ENCODE peak calls at places on chromosome 19, in eight cellular contexts. H is Peyer's patch, T is coronary artery, O is thoracic aorta, P is HFF-Myc, Y is nephron progenitor cell, A is keratinocyte, S is AG04450. R is an unnamed sample.

GRCh38 chr19:42288881-42289555 is 12.9 kb upstream of the PRR19 start:
- DNase-seq in A (no peak), Y (no peak), H (no peak), O (no peak), S (no peak), P (no peak), T (no peak), R (no peak)

GRCh38 chr19:7676376-7676775 is 514 bp upstream of the MCEMP1 start:
- DNase-seq in O (no peak), H (no peak), A (no peak), T (no peak), S (no peak), P (no peak), Y (no peak), R (peak)

GRCh38 chr19:14091885-14092462 is 1.4 kb upstream of the SAMD1 start:
- DNase-seq in T (no peak), Y (no peak), O (no peak), H (peak), A (no peak), S (no peak), P (no peak), R (no peak)

GRCh38 chr19:51457351-51458013 is 772 bp downstream of the SIGLEC8 start:
- DNase-seq in H (no peak), A (no peak), Y (no peak), S (no peak), T (peak), P (no peak), O (no peak), R (no peak)

GRCh38 chr19:3509566-3509989 is 3.5 kb downstream of the FZR1 start:
- DNase-seq in S (no peak), H (no peak), A (no peak), P (peak), Y (no peak), O (no peak), T (no peak), R (no peak)

GRCh38 chr19:28066161-28066560 is 1146.8 kb downstream of the UQCRFS1 start:
- DNase-seq in O (no peak), S (no peak), T (no peak), Y (no peak), P (no peak), H (no peak), A (no peak), R (no peak)

GRCh38 chr19:50705422-50706019 is 14.1 kb downstream of the SHANK1 start:
- DNase-seq in S (peak), T (no peak), H (no peak), Y (peak), A (no peak), P (peak), O (no peak), R (no peak)

GRCh38 chr19:40348961-40349507 is 539 bp downstream of the PLD3 start:
- DNase-seq in A (no peak), T (no peak), H (no peak), Y (no peak), S (no peak), O (no peak), P (peak), R (no peak)

GRCh38 chr19:12665281-12665573 is 1.3 kb downstream of the MAN2B1 start:
- DNase-seq in Y (no peak), H (no peak), P (no peak), O (no peak), A (no peak), T (no peak), S (no peak), R (peak)

GRCh38 chr19:38384209-38385027 is 3.4 kb downstream of the GGN start:
- DNase-seq in Y (no peak), A (no peak), P (no peak), O (no peak), S (no peak), H (no peak), T (no peak), R (no peak)

DNA sequence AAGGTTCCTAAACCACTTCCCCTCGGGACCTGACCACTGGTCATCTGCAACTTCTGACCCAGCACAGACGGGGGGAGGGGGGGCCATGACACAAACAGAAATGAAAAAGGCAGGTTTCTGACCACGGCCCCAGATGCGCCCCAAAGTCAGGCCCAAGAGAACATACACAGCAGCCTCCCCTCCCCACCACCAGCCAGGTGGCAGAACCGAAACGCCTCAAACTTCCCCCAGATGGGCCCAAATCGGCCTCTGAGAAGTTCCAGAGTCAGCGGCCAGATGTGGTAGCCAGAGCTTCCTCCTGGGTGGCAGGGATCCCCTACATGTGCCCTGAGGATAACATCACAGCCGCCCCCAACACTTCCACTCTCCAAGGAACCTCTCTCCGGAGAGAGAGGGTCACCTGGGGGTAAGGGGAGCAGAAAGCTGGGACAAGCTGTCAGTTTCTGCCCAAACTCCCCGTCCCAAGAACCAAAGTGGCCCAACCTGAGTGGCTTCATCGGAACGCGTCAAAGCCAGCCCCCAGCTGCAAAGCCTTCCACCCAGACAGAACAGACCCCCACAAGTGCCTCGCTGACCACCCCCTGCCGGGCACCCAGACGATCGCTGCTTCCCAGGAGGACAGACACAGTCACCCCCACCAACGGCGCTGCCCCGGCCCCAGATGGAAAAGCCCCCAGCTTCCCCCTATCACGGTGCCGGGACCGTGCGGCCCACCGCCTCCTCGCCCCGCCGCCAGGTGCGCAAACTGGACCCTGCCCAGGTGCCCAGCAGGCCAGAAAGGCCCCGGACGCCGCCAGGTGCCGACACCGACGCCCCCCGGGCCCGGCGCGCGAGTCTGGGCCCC is 800 bp downstream of the ELL start:
- DNase-seq in A (no peak), P (no peak), O (no peak), S (no peak), Y (peak), T (peak), H (peak), R (peak)
- TF ChIP-seq CTCF in A (no peak), P (no peak), O (no peak), S (peak), Y (no peak), T (no peak), H (no peak), R (no peak)

GRCh38 chr19:49019242-49019932 is 2.5 kb upstream of the LHB start:
- DNase-seq in S (no peak), A (no peak), P (no peak), T (no peak), Y (peak), H (peak), O (no peak), R (peak)
- TF ChIP-seq CTCF in S (no peak), A (peak), P (no peak), T (no peak), Y (no peak), H (peak), O (no peak), R (no peak)

DNA sequence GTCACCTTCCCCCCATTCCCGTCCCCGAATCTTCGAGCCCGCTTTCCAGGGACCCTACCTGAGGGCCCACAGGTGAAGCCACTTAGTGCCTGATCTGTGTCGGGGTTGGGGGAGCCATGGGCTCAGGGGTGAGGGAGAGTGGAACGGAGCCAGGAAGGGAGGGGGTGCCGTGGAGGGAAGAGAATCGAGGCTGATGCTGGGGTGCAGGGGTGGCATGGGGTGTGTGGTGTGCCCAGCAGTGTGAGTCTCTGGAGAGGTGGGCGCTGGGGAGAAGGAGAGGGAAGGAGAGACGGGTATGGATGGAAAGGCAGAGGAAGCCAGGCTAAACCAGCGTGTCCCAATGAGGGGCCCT is 1.1 kb upstream of the HPN start:
- DNase-seq in P (no peak), A (no peak), T (no peak), Y (no peak), S (no peak), O (no peak), H (no peak), R (no peak)
- TF ChIP-seq CTCF in P (no peak), A (no peak), T (no peak), Y (no peak), S (no peak), O (no peak), H (no peak), R (no peak)

DNA sequence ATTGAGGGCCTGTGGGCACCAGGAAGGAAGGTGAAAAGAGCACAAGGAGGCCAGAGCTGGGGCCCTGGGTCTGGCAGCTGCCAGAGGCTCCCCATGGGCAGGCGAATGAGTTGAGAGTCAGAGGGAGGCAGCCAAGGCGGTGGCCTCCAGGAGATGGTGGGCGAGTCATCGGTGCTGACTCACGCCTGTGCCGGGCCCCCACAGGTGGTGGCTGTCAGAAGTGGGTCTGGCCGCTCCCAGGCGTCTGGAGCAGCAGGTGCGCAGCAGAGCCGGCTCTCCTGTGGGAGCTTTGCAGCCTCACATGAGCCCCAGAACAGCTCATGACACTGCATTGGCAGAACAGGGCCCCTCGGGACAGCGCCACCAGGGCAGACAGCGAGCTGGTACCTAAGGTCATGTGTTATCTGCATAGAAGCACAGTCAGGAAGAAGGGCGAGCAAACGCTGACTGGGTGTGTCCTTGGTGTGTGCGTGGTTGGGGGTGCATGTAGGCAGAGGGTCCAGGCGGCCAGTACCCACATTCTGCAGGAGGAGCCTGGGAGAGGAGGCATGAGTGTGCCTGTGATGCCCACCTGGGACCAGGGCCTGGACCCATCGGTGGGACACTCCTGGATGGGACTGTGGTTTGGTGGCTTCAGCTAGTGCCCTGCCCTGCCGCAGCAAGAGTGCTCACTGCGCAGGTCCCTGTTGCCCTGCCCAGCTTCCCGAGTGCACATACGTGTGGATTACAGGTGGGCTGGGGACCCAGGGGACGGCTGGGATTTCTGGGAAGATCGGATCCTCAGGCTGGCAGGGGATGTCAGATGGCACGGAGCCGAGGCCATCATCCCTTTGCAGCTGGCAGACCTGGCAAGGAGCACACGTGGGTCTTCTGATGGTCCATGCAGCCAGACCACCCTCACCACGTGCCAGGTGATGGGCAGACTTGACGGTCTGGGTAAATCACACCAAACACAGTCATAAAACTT is 69.0 kb downstream of the CHST8 start:
- DNase-seq in S (no peak), O (no peak), P (no peak), Y (no peak), H (peak), T (no peak), A (no peak), R (no peak)
- TF ChIP-seq CTCF in S (no peak), O (no peak), P (no peak), Y (no peak), H (no peak), T (no peak), A (no peak), R (no peak)